ENCODE peak calls at places on chromosomes 16 and 17, in seven cellular contexts. X, E, B, Y, K, N and D are unnamed samples. For H3K9me3, the result is how much of the 10 kb centered on the place peaks cover.

GRCh38 chr17:5437721-5438317 is 1.1 kb downstream of the C1QBP start:
- DNase-seq in Y (no peak), X (peak), E (no peak), N (no peak), K (no peak), B (no peak), D (no peak)

GRCh38 chr16:86619263-86619935 is 41.0 kb downstream of the FOXL1 start:
- DNase-seq in Y (no peak), X (no peak), B (no peak), E (no peak), N (no peak), K (no peak), D (no peak)

GRCh38 chr17:1882836-1883235 is 53.0 kb downstream of the RPA1 start:
- DNase-seq in K (peak), B (no peak), E (no peak), N (no peak), Y (peak), X (peak), D (no peak)

GRCh38 chr16:72971370-72971769 is 76.6 kb downstream of the ZFHX3 start:
- DNase-seq in E (no peak), X (no peak), B (no peak), K (no peak), N (no peak), Y (no peak), D (no peak)

GRCh38 chr16:50861926-50862325 is 120.0 kb downstream of the CYLD start:
- DNase-seq in N (no peak), B (no peak), Y (no peak), K (no peak), E (no peak), X (peak), D (no peak)

GRCh38 chr16:86353185-86353584 is 157.1 kb upstream of the FOXF1 start:
- DNase-seq in E (no peak), B (no peak), K (no peak), Y (no peak), N (no peak), X (peak), D (no peak)

GRCh38 chr17:39699818-39700147 is at the start of gene ERBB2:
- DNase-seq in N (peak), X (peak), B (peak), Y (peak), K (peak), E (peak), D (no peak)

GRCh38 chr17:68456529-68457167 is 648 bp downstream of the WIPI1 start:
- DNase-seq in X (peak), Y (peak), E (peak), B (peak), K (peak), N (peak), D (peak)

GRCh38 chr16:27355610-27356009 is 41.8 kb downstream of the IL4R start:
- DNase-seq in E (no peak), Y (peak), K (peak), X (peak), B (no peak), N (peak), D (no peak)

GRCh38 chr16:51592535-51592934 is 441.5 kb upstream of the SALL1 start:
- DNase-seq in N (no peak), B (no peak), K (no peak), Y (no peak), E (no peak), X (no peak), D (no peak)

GRCh38 chr17:63578769-63579111 is 22.0 kb upstream of the TACO1 start:
- DNase-seq in K (no peak), E (no peak), B (no peak), X (no peak), N (no peak), Y (no peak), D (no peak)

GRCh38 chr16:21253470-21253869 is 20.0 kb downstream of the ANKS4B start:
- DNase-seq in B (no peak), K (no peak), Y (no peak), X (no peak), E (no peak), N (no peak), D (no peak)

GRCh38 chr17:35705705-35706104 is 25.7 kb upstream of the RASL10B start:
- DNase-seq in K (no peak), X (no peak), B (no peak), E (no peak), Y (no peak), N (no peak), D (no peak)

GRCh38 chr17:34613064-34614019 is 34.0 kb downstream of the TMEM132E start:
- DNase-seq in B (no peak), K (no peak), Y (no peak), E (peak), N (no peak), X (no peak), D (no peak)

GRCh38 chr17:8611671-8612298 is 18.7 kb downstream of the MYH10 start:
- DNase-seq in B (no peak), X (peak), K (no peak), E (no peak), N (no peak), Y (no peak), D (no peak)

GRCh38 chr17:72640415-72641165 is 451.9 kb downstream of the SLC39A11 start:
- DNase-seq in E (no peak), Y (peak), N (peak), K (peak), X (no peak), B (no peak), D (no peak)

GRCh38 chr16:16155234-16155633 is 68.1 kb downstream of the ABCC6 start:
- DNase-seq in K (no peak), E (no peak), X (no peak), N (no peak), Y (no peak), B (no peak), D (no peak)

GRCh38 chr16:13594798-13595197 is 325.2 kb upstream of the ERCC4 start:
- DNase-seq in N (no peak), X (no peak), E (no peak), Y (no peak), B (no peak), K (no peak), D (no peak)

GRCh38 chr17:16374129-16374528 is 6.8 kb upstream of the UBB start:
- DNase-seq in B (no peak), X (peak), N (no peak), E (no peak), K (no peak), Y (no peak), D (no peak)

GRCh38 chr17:80283116-80283852 is 22.6 kb downstream of the RNF213 start:
- DNase-seq in N (no peak), K (no peak), E (no peak), X (no peak), Y (no peak), B (no peak), D (no peak)

GRCh38 chr16:11256657-11257130 is 690 bp upstream of the SOCS1 start:
- DNase-seq in B (no peak), K (peak), E (no peak), Y (peak), N (peak), X (peak), D (peak)

GRCh38 chr16:85471469-85472431 is 141.4 kb upstream of the GSE1 start:
- DNase-seq in K (no peak), E (peak), X (no peak), B (peak), N (peak), Y (no peak), D (no peak)

GRCh38 chr16:71645450-71645849 is 19.5 kb downstream of the MARVELD3 start:
- DNase-seq in X (peak), B (no peak), K (peak), E (no peak), Y (no peak), N (no peak), D (no peak)

GRCh38 chr17:13273744-13274295 is 256.0 kb upstream of the ELAC2 start:
- DNase-seq in Y (no peak), X (peak), B (no peak), N (no peak), E (no peak), K (no peak), D (no peak)

GRCh38 chr16:78045865-78046581 is 23.7 kb downstream of the CLEC3A start:
- DNase-seq in N (peak), K (no peak), E (no peak), Y (peak), X (peak), B (peak), D (peak)

GRCh38 chr16:85878875-85879274 is 20.1 kb upstream of the IRF8 start:
- DNase-seq in E (no peak), N (no peak), Y (no peak), X (peak), K (peak), B (no peak), D (no peak)

GRCh38 chr16:88533381-88533831 is 36.8 kb upstream of the ZC3H18 start:
- DNase-seq in K (no peak), E (no peak), X (peak), Y (no peak), B (peak), N (no peak), D (no peak)

GRCh38 chr17:82128287-82128686 is 30.3 kb upstream of the FASN start:
- DNase-seq in N (no peak), B (no peak), E (no peak), K (no peak), X (no peak), Y (no peak), D (no peak)

GRCh38 chr16:65919977-65920376 is 446.5 kb upstream of the CDH5 start:
- DNase-seq in E (no peak), Y (no peak), N (no peak), X (no peak), K (no peak), B (no peak), D (no peak)

GRCh38 chr16:29900888-29901606 is 759 bp downstream of the ASPHD1 start:
- DNase-seq in N (peak), E (no peak), B (no peak), Y (no peak), K (no peak), X (no peak), D (no peak)

GRCh38 chr16:15979801-15980200 is 30.4 kb downstream of the ABCC1 start:
- DNase-seq in X (no peak), Y (no peak), B (no peak), E (no peak), N (no peak), K (no peak), D (no peak)

GRCh38 chr16:49932943-49933342 is 77.0 kb upstream of the ZNF423 start:
- DNase-seq in K (no peak), X (peak), Y (no peak), N (no peak), B (peak), E (peak), D (no peak)

GRCh38 chr16:28883221-28883996 is 5.1 kb downstream of the ATP2A1 start:
- DNase-seq in E (no peak), X (no peak), B (no peak), N (no peak), Y (no peak), K (no peak), D (no peak)

GRCh38 chr17:71801301-71801700 is 319.5 kb upstream of the SOX9 start:
- DNase-seq in N (no peak), Y (peak), X (no peak), K (no peak), E (no peak), B (no peak), D (no peak)

GRCh38 chr16:1983544-1984346 is at the start of gene GFER:
- DNase-seq in N (peak), B (peak), Y (peak), X (peak), E (peak), K (peak), D (peak)
- TF ChIP-seq POLR2A in N (no peak), B (peak), Y (peak), X (peak), E (no peak), K (peak), D (no peak)

DNA sequence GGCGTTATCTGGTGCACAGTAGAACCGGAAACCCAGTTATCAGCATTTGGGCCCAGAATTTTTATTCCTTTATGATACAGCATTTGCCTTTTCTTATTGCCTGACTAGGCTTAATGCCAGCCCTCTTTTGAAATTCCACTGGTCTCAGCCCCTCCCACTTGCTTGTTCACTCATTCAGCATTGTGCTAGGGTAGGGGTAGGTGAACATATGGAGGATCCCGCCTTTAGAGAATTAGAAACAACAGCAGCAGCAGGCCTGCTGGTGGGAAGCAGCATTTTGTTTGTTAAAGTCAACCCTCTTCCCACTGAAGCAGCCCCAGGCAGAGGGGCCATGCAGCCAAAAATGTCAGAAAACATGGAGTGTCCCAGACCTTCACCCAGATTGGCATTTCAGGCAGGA is 1355.2 kb downstream of the CDH8 start:
- DNase-seq in Y (no peak), E (no peak), X (no peak), K (no peak), B (no peak), N (no peak), D (no peak)
- H3K9me3 ChIP-seq in Y (under half), E (under half), X (under half), K (under half), B (under half), N (under half), D (under half)

DNA sequence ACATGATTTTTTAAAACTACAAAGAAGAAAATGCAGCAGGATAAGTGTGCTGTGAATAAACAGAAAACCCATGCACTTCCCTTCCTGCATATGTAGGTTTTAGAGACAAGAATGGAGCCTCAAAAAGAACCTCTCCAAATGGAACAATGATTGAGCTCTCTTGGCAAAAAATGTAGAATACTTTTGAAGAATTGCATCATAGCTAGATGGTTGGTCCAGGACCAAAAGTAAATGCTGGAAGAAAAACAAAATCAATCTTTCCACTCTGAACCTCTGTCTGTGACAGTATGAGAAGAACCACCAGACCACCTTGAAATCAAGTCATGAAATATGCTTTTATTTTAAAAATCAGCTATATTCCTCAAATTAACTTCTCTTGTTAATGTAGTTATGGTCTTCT is 17.5 kb downstream of the HELZ start:
- DNase-seq in N (no peak), X (peak), Y (no peak), B (no peak), K (no peak), E (no peak), D (no peak)
- TF ChIP-seq POLR2A in N (no peak), X (no peak), Y (no peak), B (no peak), K (no peak), E (no peak), D (no peak)

GRCh38 chr17:22441776-22442175 is 749.5 kb downstream of the KCNJ18 start:
- DNase-seq in K (no peak), B (no peak), E (no peak), N (no peak), Y (no peak), X (no peak), D (no peak)
- H3K9me3 ChIP-seq in K (under half), B (under half), E (under half), N (under half), Y (under half), X (under half), D (under half)

GRCh38 chr17:28726912-28727726 is 1.1 kb upstream of the TLCD1 start:
- DNase-seq in E (peak), K (peak), Y (peak), X (peak), N (peak), B (peak), D (peak)
- TF ChIP-seq POLR2A in E (no peak), K (peak), Y (no peak), X (peak), N (no peak), B (peak), D (no peak)

GRCh38 chr17:54455251-54455868 is 445.3 kb upstream of the TOM1L1 start:
- DNase-seq in N (no peak), X (no peak), Y (no peak), E (no peak), B (no peak), K (no peak), D (no peak)
- H3K9me3 ChIP-seq in N (under half), X (under half), Y (under half), E (under half), B (under half), K (under half), D (under half)

DNA sequence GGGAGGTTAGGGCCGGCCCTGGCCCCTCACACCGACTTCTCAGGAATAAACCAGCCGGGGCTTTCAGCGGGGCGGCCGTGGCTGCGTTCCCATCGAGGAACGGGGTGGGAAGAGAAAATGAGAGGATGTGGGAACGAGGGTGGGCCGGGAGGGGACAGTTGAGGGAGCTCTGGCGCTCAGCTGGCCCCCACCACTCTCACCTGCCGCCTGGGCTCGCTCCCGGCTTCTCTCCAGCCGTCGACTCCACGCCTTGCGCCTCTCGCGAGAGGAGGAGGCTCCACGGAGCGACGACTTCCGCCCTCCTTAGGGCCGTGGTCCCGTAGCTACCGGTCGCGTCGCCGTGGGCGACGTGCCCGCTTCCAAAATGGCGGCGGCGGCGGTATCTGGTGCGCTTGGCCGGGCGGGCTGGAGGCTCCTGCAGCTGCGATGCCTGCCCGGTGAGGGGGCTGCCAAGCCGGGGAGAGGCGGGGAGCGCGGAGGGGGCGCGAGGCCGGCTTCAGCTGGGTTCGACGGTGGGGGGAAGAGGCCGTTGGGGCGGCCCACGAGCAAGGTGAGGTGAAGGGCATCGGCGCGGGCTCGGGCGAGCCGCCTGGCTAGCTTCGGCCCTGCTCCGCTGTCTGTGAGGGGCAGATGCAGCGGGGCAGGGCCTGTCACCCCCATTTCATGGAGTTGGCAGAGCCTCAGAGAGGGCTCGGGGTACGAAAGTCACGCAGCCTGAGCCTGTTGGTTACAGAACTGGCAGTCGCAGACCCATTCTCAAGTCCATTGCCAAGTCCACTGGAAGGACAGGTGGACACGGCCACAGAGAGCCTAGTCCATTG is at the start of the genes CIAPIN1 and COQ9:
- DNase-seq in B (peak), Y (peak), N (peak), K (peak), E (peak), X (peak), D (peak)
- TF ChIP-seq POLR2A in B (peak), Y (peak), N (no peak), K (peak), E (peak), X (peak), D (peak)

GRCh38 chr17:22467720-22468119 is 775.4 kb downstream of the KCNJ18 start:
- DNase-seq in B (no peak), Y (no peak), K (no peak), E (no peak), X (no peak), N (no peak), D (no peak)

GRCh38 chr17:22469941-22470340 is 777.6 kb downstream of the KCNJ18 start:
- DNase-seq in X (no peak), K (no peak), B (no peak), N (no peak), Y (no peak), E (no peak), D (no peak)

GRCh38 chr17:22469101-22469880 is 777.0 kb downstream of the KCNJ18 start:
- DNase-seq in K (no peak), E (no peak), B (no peak), X (no peak), N (no peak), Y (no peak), D (no peak)

GRCh38 chr17:22470411-22471175 is 778.3 kb downstream of the KCNJ18 start:
- DNase-seq in X (no peak), N (no peak), E (no peak), K (no peak), B (no peak), Y (no peak), D (no peak)
- H3K9me3 ChIP-seq in X (under half), N (under half), E (under half), K (under half), B (under half), Y (under half), D (under half)